ENCODE peak calls at places on chromosome 16, in seven cellular contexts. Z is mammary epithelial cell, O is AG04449, Y is choroid plexus epithelial cell, L is right lobe of liver, M is cardiac muscle cell, F is A549. S is an unnamed sample.

GRCh38 chr16:29114476-29115012 is 129.7 kb downstream of the LAT start:
- DNase-seq in Z (peak; percentile 6), O (no peak), Y (no peak), L (peak; percentile 89), M (no peak), F (no peak), S (no peak)

GRCh38 chr16:84751947-84752346 is 52.1 kb downstream of the USP10 start:
- DNase-seq in Z (peak; percentile 31), O (no peak), Y (peak; percentile 80), L (no peak), M (no peak), F (no peak), S (peak; percentile 35)

GRCh38 chr16:66510711-66511614 is 39.0 kb downstream of the TK2 start:
- DNase-seq in Z (no peak), O (no peak), Y (no peak), L (peak; percentile 69), M (no peak), F (no peak), S (peak; percentile 16)

GRCh38 chr16:89779917-89780316 is 36.5 kb downstream of the FANCA start:
- DNase-seq in Z (no peak), O (no peak), Y (no peak), L (no peak), M (no peak), F (no peak), S (no peak)

GRCh38 chr16:13594798-13595197 is 325.2 kb upstream of the ERCC4 start:
- DNase-seq in Z (no peak), O (no peak), Y (no peak), L (no peak), M (no peak), F (no peak), S (no peak)

GRCh38 chr16:17668411-17668810 is 197.7 kb upstream of the XYLT1 start:
- DNase-seq in Z (no peak), O (no peak), Y (no peak), L (no peak), M (no peak), F (no peak), S (no peak)

GRCh38 chr16:3793161-3793576 is 75.8 kb upstream of the TRAP1 start:
- DNase-seq in Z (no peak), O (no peak), Y (peak; percentile 23), L (no peak), M (peak; percentile 6), F (no peak), S (peak; percentile 92)

GRCh38 chr16:14302399-14303181 is 231.5 kb downstream of the MRTFB start:
- DNase-seq in Z (peak; percentile 22), O (no peak), Y (peak; percentile 12), L (peak; percentile 53), M (peak; percentile 73), F (no peak), S (no peak)

GRCh38 chr16:4140652-4141051 is 24.4 kb upstream of the ADCY9 start:
- DNase-seq in Z (peak; percentile 83), O (no peak), Y (peak; percentile 71), L (no peak), M (no peak), F (no peak), S (peak; percentile 90)

GRCh38 chr16:6884002-6884401 is 448.6 kb upstream of the RBFOX1 start:
- DNase-seq in Z (no peak), O (no peak), Y (no peak), L (no peak), M (no peak), F (no peak), S (no peak)

GRCh38 chr16:53457670-53458069 is 23.4 kb downstream of the RBL2 start:
- DNase-seq in Z (peak; percentile 29), O (no peak), Y (peak; percentile 12), L (no peak), M (no peak), F (no peak), S (no peak)

GRCh38 chr16:4694664-4695451 is 1.5 kb downstream of the NUDT16L1 start:
- DNase-seq in Z (no peak), O (no peak), Y (peak; percentile 8), L (peak; percentile 51), M (no peak), F (no peak), S (no peak)

GRCh38 chr16:50999181-50999580 is 151.9 kb downstream of the SALL1 start:
- DNase-seq in Z (no peak), O (no peak), Y (no peak), L (no peak), M (no peak), F (no peak), S (no peak)

DNA sequence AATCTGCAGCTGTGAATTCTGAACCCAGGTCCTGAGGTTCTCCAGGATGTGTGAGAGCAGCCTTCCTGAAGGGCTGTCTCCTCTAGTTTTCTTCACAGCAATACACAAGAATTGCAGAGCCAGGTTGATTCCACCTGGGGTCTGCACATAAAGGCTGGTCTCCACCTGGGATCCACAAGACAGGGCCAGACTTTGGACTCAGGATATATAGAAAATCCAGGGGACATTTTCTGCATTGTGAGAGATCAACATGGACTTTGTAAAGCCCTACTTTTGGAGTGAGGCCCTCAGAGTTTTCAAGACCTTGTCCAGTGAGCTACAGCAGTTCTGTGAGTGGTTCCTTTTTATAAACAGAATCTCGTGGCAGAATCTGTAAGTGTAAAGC is 6.3 kb downstream of the ZNF267 start:
- DNase-seq in Z (no peak), O (no peak), Y (no peak), L (no peak), M (no peak), F (no peak), S (no peak)
- H3K4me3 ChIP-seq in Z (no peak overlapping the region), O (no peak overlapping the region), Y (no peak overlapping the region), L (no peak overlapping the region), M (no peak overlapping the region), F (no peak overlapping the region), S (no peak overlapping the region)

GRCh38 chr16:57379579-57379978 is 7.3 kb downstream of the CX3CL1 start:
- DNase-seq in Z (peak; percentile 52), O (no peak), Y (no peak), L (peak; percentile 84), M (no peak), F (no peak), S (peak; percentile 35)

GRCh38 chr16:57376313-57376818 is 4.1 kb downstream of the CX3CL1 start:
- DNase-seq in Z (no peak), O (no peak), Y (no peak), L (no peak), M (no peak), F (no peak), S (no peak)

GRCh38 chr16:57374067-57374534 is 1.8 kb downstream of the CX3CL1 start:
- DNase-seq in Z (peak; percentile 80), O (no peak), Y (peak; percentile 14), L (no peak), M (no peak), F (no peak), S (peak; percentile 88)

GRCh38 chr16:57380671-57381462 is 8.6 kb downstream of the CX3CL1 start:
- DNase-seq in Z (no peak), O (no peak), Y (peak; percentile 51), L (peak; percentile 63), M (no peak), F (no peak), S (peak; percentile 40)

DNA sequence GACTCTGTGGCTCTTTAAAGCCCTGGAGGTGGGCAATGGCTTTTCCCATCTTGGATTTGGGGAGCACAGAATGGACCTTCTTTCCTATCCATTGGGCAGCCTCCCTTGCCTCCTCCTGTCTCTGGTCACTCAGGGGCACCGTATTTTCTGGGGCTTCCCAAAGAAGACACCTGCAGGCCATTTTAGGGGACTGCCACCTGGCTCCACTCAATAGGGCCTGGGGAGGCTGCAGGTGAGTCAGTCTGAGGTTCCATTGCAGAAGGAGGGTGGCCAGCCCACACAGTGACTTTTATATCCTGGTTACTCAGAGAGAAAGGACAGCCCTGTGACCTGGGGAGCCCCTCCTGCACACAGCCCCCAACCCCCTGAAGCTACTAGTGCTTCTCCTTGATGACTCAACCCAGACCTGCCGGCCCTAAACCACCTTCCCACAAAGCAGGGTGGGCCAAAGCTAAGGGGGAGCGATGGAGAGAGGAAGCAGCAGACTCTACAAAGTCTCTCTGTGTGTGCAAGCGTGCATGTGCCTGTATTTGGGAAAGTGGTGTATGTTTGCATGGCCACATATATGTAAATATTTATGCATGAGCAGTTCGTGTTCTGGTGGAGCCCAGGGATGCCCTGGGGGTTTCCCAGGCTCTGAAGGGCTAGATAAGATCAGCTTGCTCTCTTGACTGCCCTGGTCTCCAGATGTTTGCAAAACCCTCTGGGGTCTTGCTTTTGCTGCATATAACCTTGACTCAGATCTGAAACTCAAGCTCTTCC is 5.0 kb downstream of the CX3CL1 start:
- DNase-seq in Z (peak; percentile 72), O (no peak), Y (peak; percentile 11), L (no peak), M (no peak), F (peak; percentile 61), S (peak; percentile 52)
- TF ChIP-seq CTCF in Z (peak; percentile 16), O (no peak), Y (no peak), L (no peak), M (no peak), F (no peak), S (no peak)

GRCh38 chr16:442976-443375 is 17.5 kb downstream of the RAB11FIP3 start:
- DNase-seq in Z (no peak), O (no peak), Y (no peak), L (no peak), M (no peak), F (no peak), S (no peak)
- H3K4me3 ChIP-seq in Z (no peak overlapping the region), O (no peak overlapping the region), Y (no peak overlapping the region), L (no peak overlapping the region), M (no peak overlapping the region), F (no peak overlapping the region), S (no peak overlapping the region)

DNA sequence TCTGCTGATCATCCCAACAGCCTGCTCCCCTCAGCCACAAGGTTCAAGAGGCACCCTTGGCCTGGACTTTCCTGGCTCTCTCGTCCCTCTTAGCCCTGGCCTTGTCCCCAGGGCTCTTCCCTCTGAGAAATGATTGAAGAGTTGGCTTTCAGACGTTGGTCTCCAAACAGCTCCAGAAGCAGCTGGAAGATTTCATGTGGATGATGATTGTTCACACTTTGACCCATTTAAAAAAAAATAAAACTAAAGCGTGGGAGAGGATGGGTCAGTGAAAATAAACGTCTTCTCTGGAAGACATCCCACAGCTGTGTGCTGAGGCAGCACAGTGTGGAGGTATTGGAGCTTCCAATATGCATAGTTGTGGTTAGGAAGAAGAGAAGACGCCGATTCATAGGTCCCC is 54.7 kb upstream of the CDH11 start:
- DNase-seq in Z (no peak), O (peak; percentile 54), Y (peak; percentile 96), L (no peak), M (no peak), F (no peak), S (no peak)
- TF ChIP-seq CTCF in Z (no peak), O (no peak), Y (no peak), L (no peak), M (no peak), F (no peak), S (no peak)